ENCODE peak calls at places on chromosomes 4 and X, in eight cellular contexts. Z, E, V, M, K, S, H and F are unnamed samples.

GRCh38 chr4:65170768-65171514 is 499.3 kb downstream of the EPHA5 start:
- DNase-seq in K (no peak), S (no peak), V (no peak), E (no peak), M (no peak), Z (no peak), H (no peak), F (no peak)

GRCh38 chr4:106062452-106062875 is 167.2 kb downstream of the NPNT start:
- DNase-seq in Z (peak), V (peak), S (peak), H (no peak), E (no peak), K (no peak), M (no peak), F (no peak)

GRCh38 chr4:145732416-145732815 is 52.5 kb downstream of the C4orf51 start:
- DNase-seq in V (no peak), H (no peak), S (no peak), K (no peak), M (no peak), E (no peak), Z (peak), F (peak)

GRCh38 chr4:87050596-87050995 is 115.8 kb downstream of the AFF1 start:
- DNase-seq in H (no peak), S (no peak), V (no peak), K (no peak), M (no peak), E (no peak), Z (no peak), F (no peak)

GRCh38 chr4:8537041-8537461 is 43.1 kb upstream of the GPR78 start:
- DNase-seq in E (peak), M (no peak), Z (peak), S (no peak), V (no peak), K (no peak), H (no peak), F (peak)

GRCh38 chr4:79526970-79527565 is 119.0 kb upstream of the GK2 start:
- DNase-seq in S (no peak), Z (no peak), M (no peak), H (no peak), E (no peak), K (no peak), V (no peak), F (peak)

GRCh38 chr4:163331629-163332360 is 601 bp downstream of the NPY1R start:
- DNase-seq in K (no peak), E (no peak), H (peak), S (no peak), M (no peak), Z (peak), V (no peak), F (peak)

GRCh38 chr4:41160010-41160789 is 54.1 kb downstream of the APBB2 start:
- DNase-seq in E (no peak), S (peak), H (no peak), M (no peak), K (no peak), V (no peak), Z (peak), F (no peak)

GRCh38 chrX:6718766-6719165 is 183.8 kb upstream of the VCX3A start:
- DNase-seq in V (no peak), Z (no peak), K (no peak), S (no peak), H (no peak), M (no peak), E (no peak), F (no peak)

GRCh38 chr4:79042079-79042674 is 102.9 kb upstream of the PAQR3 start:
- DNase-seq in V (peak), K (no peak), S (peak), H (no peak), Z (peak), M (no peak), E (peak), F (peak)

GRCh38 chr4:67291639-67292038 is 253.7 kb downstream of the CENPC start:
- DNase-seq in E (no peak), M (no peak), Z (peak), H (no peak), V (no peak), K (no peak), S (no peak), F (peak)